ENCODE peak calls at places on chromosomes 12 and 14, in six cellular contexts. One of them, this sample, is unnamed.
A peak's percentile ranks its signal among the peaks of the same experiment; 100 is the strongest.

GRCh38 chr14:60753264-60754126 is 18.9 kb downstream of the MNAT1 start:
- DNase-seq in MM.1S: peak; percentile 79
- DNase-seq in A549: no peak
- DNase-seq in heart left ventricle: no peak
- DNase-seq in ovary: no peak
- DNase-seq in neural progenitor cell: no peak
- DNase-seq in this sample: no peak

GRCh38 chr12:52268212-52268611 is 6.2 kb upstream of the KRT86 start:
- DNase-seq in MM.1S: no peak
- DNase-seq in A549: no peak
- DNase-seq in heart left ventricle: no peak
- DNase-seq in ovary: no peak
- DNase-seq in neural progenitor cell: no peak
- DNase-seq in this sample: no peak

GRCh38 chr12:106645074-106645421 is 62.2 kb downstream of the RFX4 start:
- DNase-seq in MM.1S: no peak
- DNase-seq in A549: no peak
- DNase-seq in heart left ventricle: peak; percentile 20
- DNase-seq in ovary: no peak
- DNase-seq in neural progenitor cell: no peak
- DNase-seq in this sample: no peak

GRCh38 chr12:57894577-57895292 is 46.6 kb upstream of the ATP23 start:
- DNase-seq in MM.1S: no peak
- DNase-seq in A549: no peak
- DNase-seq in heart left ventricle: no peak
- DNase-seq in ovary: no peak
- DNase-seq in neural progenitor cell: no peak
- DNase-seq in this sample: no peak

GRCh38 chr14:52033131-52033642 is 35.7 kb downstream of the NID2 start:
- DNase-seq in MM.1S: no peak
- DNase-seq in A549: no peak
- DNase-seq in heart left ventricle: no peak
- DNase-seq in ovary: no peak
- DNase-seq in neural progenitor cell: peak; percentile 46
- DNase-seq in this sample: no peak

GRCh38 chr12:92114834-92115233 is 30.8 kb downstream of the BTG1 start:
- DNase-seq in MM.1S: no peak
- DNase-seq in A549: no peak
- DNase-seq in heart left ventricle: no peak
- DNase-seq in ovary: no peak
- DNase-seq in neural progenitor cell: no peak
- DNase-seq in this sample: no peak

GRCh38 chr12:112198120-112198733 is 72.9 kb downstream of the TRAFD1 start:
- DNase-seq in MM.1S: peak; percentile 23
- DNase-seq in A549: peak; percentile 75
- DNase-seq in heart left ventricle: no peak
- DNase-seq in ovary: peak; percentile 44
- DNase-seq in neural progenitor cell: peak; percentile 85
- DNase-seq in this sample: peak; percentile 63

GRCh38 chr14:71143391-71144290 is 236.4 kb downstream of the PCNX1 start:
- DNase-seq in MM.1S: no peak
- DNase-seq in A549: peak; percentile 18
- DNase-seq in heart left ventricle: no peak
- DNase-seq in ovary: no peak
- DNase-seq in neural progenitor cell: no peak
- DNase-seq in this sample: peak; percentile 37

GRCh38 chr14:52013984-52014600 is 24.7 kb downstream of the RTRAF start:
- DNase-seq in MM.1S: no peak
- DNase-seq in A549: peak; percentile 20
- DNase-seq in heart left ventricle: no peak
- DNase-seq in ovary: no peak
- DNase-seq in neural progenitor cell: peak; percentile 33
- DNase-seq in this sample: no peak

GRCh38 chr14:38016497-38016896 is 191.2 kb upstream of the SSTR1 start:
- DNase-seq in MM.1S: no peak
- DNase-seq in A549: no peak
- DNase-seq in heart left ventricle: no peak
- DNase-seq in ovary: no peak
- DNase-seq in neural progenitor cell: no peak
- DNase-seq in this sample: no peak

GRCh38 chr14:77654001-77654431 is 37.6 kb upstream of the SPTLC2 start:
- DNase-seq in MM.1S: no peak
- DNase-seq in A549: no peak
- DNase-seq in heart left ventricle: no peak
- DNase-seq in ovary: no peak
- DNase-seq in neural progenitor cell: peak; percentile 85
- DNase-seq in this sample: no peak

GRCh38 chr14:53793790-53794560 is 162.7 kb downstream of the BMP4 start:
- DNase-seq in MM.1S: no peak
- DNase-seq in A549: peak; percentile 74
- DNase-seq in heart left ventricle: no peak
- DNase-seq in ovary: no peak
- DNase-seq in neural progenitor cell: no peak
- DNase-seq in this sample: no peak

GRCh38 chr12:2644678-2645405 is 149.9 kb upstream of the FKBP4 start:
- DNase-seq in MM.1S: no peak
- DNase-seq in A549: no peak
- DNase-seq in heart left ventricle: no peak
- DNase-seq in ovary: no peak
- DNase-seq in neural progenitor cell: no peak
- DNase-seq in this sample: no peak
- H3K27ac ChIP-seq in MM.1S: no peak overlapping the region
- H3K27ac ChIP-seq in A549: no peak overlapping the region
- H3K27ac ChIP-seq in heart left ventricle: no peak overlapping the region
- H3K27ac ChIP-seq in ovary: no peak overlapping the region
- H3K27ac ChIP-seq in neural progenitor cell: no peak overlapping the region
- H3K27ac ChIP-seq in this sample: no peak overlapping the region

DNA sequence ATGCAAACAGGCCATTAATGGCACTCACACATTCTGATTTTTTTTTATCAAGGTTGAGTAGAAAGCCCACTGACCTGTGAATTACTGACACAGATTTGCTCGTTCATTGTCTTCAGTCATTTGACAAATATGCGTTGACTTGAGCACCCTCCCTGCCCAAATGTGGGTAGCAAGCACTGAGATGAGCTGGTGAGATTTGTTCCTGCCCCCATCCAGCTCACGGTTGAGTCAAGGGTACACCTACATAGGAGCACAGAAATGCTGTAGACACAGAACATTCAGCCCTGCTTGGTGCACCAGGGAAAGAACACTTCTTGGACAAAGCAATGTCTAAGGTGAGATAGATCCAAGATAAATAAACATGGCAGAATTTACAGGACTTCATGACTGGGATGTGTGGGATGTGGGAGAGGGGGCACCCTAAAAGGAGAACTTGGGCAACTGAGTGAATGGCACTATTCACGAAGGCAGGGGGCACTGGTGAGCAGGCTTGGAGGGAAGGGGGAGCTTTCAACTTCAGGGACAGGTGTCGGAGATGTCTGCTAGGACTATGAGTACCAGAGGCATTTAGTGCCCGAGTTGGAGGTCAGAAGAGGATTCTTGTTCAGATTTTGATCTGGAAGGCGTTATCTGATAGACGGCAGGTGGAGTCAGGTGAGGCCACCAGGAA is 213.4 kb downstream of the VRK1 start:
- DNase-seq in MM.1S: no peak
- DNase-seq in A549: no peak
- DNase-seq in heart left ventricle: no peak
- DNase-seq in ovary: no peak
- DNase-seq in neural progenitor cell: no peak
- DNase-seq in this sample: no peak
- TF ChIP-seq CTCF in MM.1S: no peak
- TF ChIP-seq CTCF in A549: no peak
- TF ChIP-seq CTCF in heart left ventricle: no peak
- TF ChIP-seq CTCF in ovary: no peak
- TF ChIP-seq CTCF in neural progenitor cell: peak; percentile 48
- TF ChIP-seq CTCF in this sample: no peak

DNA sequence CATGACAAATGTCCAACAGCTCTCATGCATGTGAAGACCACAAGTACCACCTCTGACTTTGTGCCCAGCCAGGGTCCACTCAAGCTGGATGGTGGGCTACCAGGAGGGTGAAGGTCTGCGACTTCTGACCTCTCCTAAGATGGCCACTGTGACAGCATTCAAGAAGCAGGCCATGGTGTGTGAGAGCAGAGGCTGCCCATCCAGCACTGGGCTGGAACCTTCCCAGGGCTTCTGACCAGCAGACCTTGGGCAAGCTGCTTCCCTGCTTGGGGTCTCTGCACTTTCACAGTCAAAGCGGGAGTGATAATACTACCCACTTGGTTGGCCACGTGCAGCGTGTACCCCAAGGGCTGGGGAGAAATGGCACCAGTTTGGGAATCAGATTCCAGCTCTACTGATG is 10.4 kb downstream of the MMAB start:
- DNase-seq in MM.1S: no peak
- DNase-seq in A549: no peak
- DNase-seq in heart left ventricle: no peak
- DNase-seq in ovary: no peak
- DNase-seq in neural progenitor cell: no peak
- DNase-seq in this sample: no peak
- H3K27ac ChIP-seq in MM.1S: no peak overlapping the region
- H3K27ac ChIP-seq in A549: no peak overlapping the region
- H3K27ac ChIP-seq in heart left ventricle: peak overlapping the region; percentile 68
- H3K27ac ChIP-seq in ovary: no peak overlapping the region
- H3K27ac ChIP-seq in neural progenitor cell: no peak overlapping the region
- H3K27ac ChIP-seq in this sample: no peak overlapping the region

GRCh38 chr14:67485501-67486095 is 2.9 kb downstream of the TMEM229B start:
- DNase-seq in MM.1S: no peak
- DNase-seq in A549: no peak
- DNase-seq in heart left ventricle: no peak
- DNase-seq in ovary: no peak
- DNase-seq in neural progenitor cell: no peak
- DNase-seq in this sample: no peak
- TF ChIP-seq CTCF in MM.1S: no peak
- TF ChIP-seq CTCF in A549: no peak
- TF ChIP-seq CTCF in heart left ventricle: no peak
- TF ChIP-seq CTCF in ovary: no peak
- TF ChIP-seq CTCF in neural progenitor cell: no peak
- TF ChIP-seq CTCF in this sample: no peak

DNA sequence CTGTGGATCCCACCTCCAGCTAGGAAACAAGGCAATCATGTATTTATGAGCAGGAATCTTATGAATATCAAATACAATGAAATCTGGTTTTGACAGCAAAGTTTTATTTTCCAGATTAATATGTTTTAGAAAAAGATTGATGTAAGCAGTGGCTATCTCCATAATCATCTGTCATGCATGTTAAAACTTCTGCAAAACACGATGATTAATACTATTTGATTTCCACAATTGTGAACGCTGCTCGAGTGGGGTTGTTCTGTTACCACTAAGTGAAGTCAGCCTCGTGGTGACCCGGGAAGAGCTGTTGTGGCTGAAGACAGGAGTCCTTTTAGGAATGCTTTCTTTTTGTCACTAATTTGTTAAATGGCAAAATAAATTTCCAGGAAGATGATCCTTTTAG is 9.4 kb downstream of the CFAP251 start:
- DNase-seq in MM.1S: no peak
- DNase-seq in A549: no peak
- DNase-seq in heart left ventricle: no peak
- DNase-seq in ovary: no peak
- DNase-seq in neural progenitor cell: no peak
- DNase-seq in this sample: no peak
- H3K27ac ChIP-seq in MM.1S: no peak overlapping the region
- H3K27ac ChIP-seq in A549: no peak overlapping the region
- H3K27ac ChIP-seq in heart left ventricle: no peak overlapping the region
- H3K27ac ChIP-seq in ovary: no peak overlapping the region
- H3K27ac ChIP-seq in neural progenitor cell: no peak overlapping the region
- H3K27ac ChIP-seq in this sample: no peak overlapping the region

GRCh38 chr12:6273209-6273928 is 37.1 kb upstream of the PLEKHG6 start:
- DNase-seq in MM.1S: no peak
- DNase-seq in A549: no peak
- DNase-seq in heart left ventricle: no peak
- DNase-seq in ovary: no peak
- DNase-seq in neural progenitor cell: no peak
- DNase-seq in this sample: no peak
- TF ChIP-seq CTCF in MM.1S: no peak
- TF ChIP-seq CTCF in A549: no peak
- TF ChIP-seq CTCF in heart left ventricle: peak; percentile 11
- TF ChIP-seq CTCF in ovary: no peak
- TF ChIP-seq CTCF in neural progenitor cell: no peak
- TF ChIP-seq CTCF in this sample: no peak

This sample was measured in RWPE1.